ENCODE peak calls at places on chromosomes 7 and 10, in ten cellular contexts. One of them, this sample, is unnamed.

GRCh38 chr10:64708920-64709681 is 1187.9 kb downstream of the REEP3 start:
- DNase-seq in A549: no peak
- DNase-seq in fibroblast of pulmonary artery: no peak
- DNase-seq in HEK293T: no peak
- DNase-seq in T-helper 1 cell: no peak
- DNase-seq in colonic mucosa: no peak
- DNase-seq in natural killer cell: no peak
- DNase-seq in activated CD8-positive, alpha-beta memory T cell treated with anti-CD3 and anti-CD28 coated beads, Interleukin-2, amount 50 U/mL, for 48 hours: no peak
- DNase-seq in cerebellar cortex: no peak
- DNase-seq in suprapubic skin: no peak
- DNase-seq in this sample: no peak

GRCh38 chr10:83397806-83398205 is 741.5 kb upstream of the GHITM start:
- DNase-seq in HEK293T: no peak
- DNase-seq in suprapubic skin: no peak
- DNase-seq in fibroblast of pulmonary artery: no peak
- DNase-seq in colonic mucosa: no peak
- DNase-seq in cerebellar cortex: no peak
- DNase-seq in natural killer cell: no peak
- DNase-seq in A549: no peak
- DNase-seq in activated CD8-positive, alpha-beta memory T cell treated with anti-CD3 and anti-CD28 coated beads, Interleukin-2, amount 50 U/mL, for 48 hours: no peak
- DNase-seq in T-helper 1 cell: no peak
- DNase-seq in this sample: no peak

GRCh38 chr10:124339951-124340760 is 78.6 kb downstream of the OAT start:
- DNase-seq in fibroblast of pulmonary artery: peak
- DNase-seq in activated CD8-positive, alpha-beta memory T cell treated with anti-CD3 and anti-CD28 coated beads, Interleukin-2, amount 50 U/mL, for 48 hours: peak
- DNase-seq in cerebellar cortex: peak
- DNase-seq in colonic mucosa: no peak
- DNase-seq in A549: no peak
- DNase-seq in natural killer cell: no peak
- DNase-seq in T-helper 1 cell: no peak
- DNase-seq in HEK293T: no peak
- DNase-seq in suprapubic skin: no peak
- DNase-seq in this sample: no peak

GRCh38 chr10:86969421-86970041 is 1.2 kb downstream of the ADIRF start:
- DNase-seq in natural killer cell: no peak
- DNase-seq in HEK293T: no peak
- DNase-seq in fibroblast of pulmonary artery: no peak
- DNase-seq in A549: no peak
- DNase-seq in suprapubic skin: peak
- DNase-seq in T-helper 1 cell: no peak
- DNase-seq in cerebellar cortex: peak
- DNase-seq in colonic mucosa: no peak
- DNase-seq in activated CD8-positive, alpha-beta memory T cell treated with anti-CD3 and anti-CD28 coated beads, Interleukin-2, amount 50 U/mL, for 48 hours: peak
- DNase-seq in this sample: no peak

GRCh38 chr7:106053109-106053508 is 59.0 kb downstream of the SYPL1 start:
- DNase-seq in T-helper 1 cell: no peak
- DNase-seq in natural killer cell: no peak
- DNase-seq in fibroblast of pulmonary artery: no peak
- DNase-seq in colonic mucosa: no peak
- DNase-seq in activated CD8-positive, alpha-beta memory T cell treated with anti-CD3 and anti-CD28 coated beads, Interleukin-2, amount 50 U/mL, for 48 hours: no peak
- DNase-seq in cerebellar cortex: no peak
- DNase-seq in suprapubic skin: no peak
- DNase-seq in HEK293T: no peak
- DNase-seq in A549: no peak
- DNase-seq in this sample: no peak

GRCh38 chr10:48731141-48731540 is 46.5 kb downstream of the WDFY4 start:
- DNase-seq in activated CD8-positive, alpha-beta memory T cell treated with anti-CD3 and anti-CD28 coated beads, Interleukin-2, amount 50 U/mL, for 48 hours: no peak
- DNase-seq in suprapubic skin: no peak
- DNase-seq in T-helper 1 cell: no peak
- DNase-seq in colonic mucosa: no peak
- DNase-seq in cerebellar cortex: no peak
- DNase-seq in fibroblast of pulmonary artery: no peak
- DNase-seq in natural killer cell: no peak
- DNase-seq in HEK293T: no peak
- DNase-seq in A549: no peak
- DNase-seq in this sample: no peak

GRCh38 chr10:48446785-48447184 is 140.3 kb downstream of the MAPK8 start:
- DNase-seq in T-helper 1 cell: no peak
- DNase-seq in A549: no peak
- DNase-seq in activated CD8-positive, alpha-beta memory T cell treated with anti-CD3 and anti-CD28 coated beads, Interleukin-2, amount 50 U/mL, for 48 hours: peak
- DNase-seq in cerebellar cortex: no peak
- DNase-seq in natural killer cell: peak
- DNase-seq in colonic mucosa: no peak
- DNase-seq in HEK293T: no peak
- DNase-seq in fibroblast of pulmonary artery: no peak
- DNase-seq in suprapubic skin: peak
- DNase-seq in this sample: no peak

GRCh38 chr7:129958643-129959479 is 6.1 kb upstream of the UBE2H start:
- DNase-seq in A549: peak
- DNase-seq in suprapubic skin: no peak
- DNase-seq in fibroblast of pulmonary artery: peak
- DNase-seq in HEK293T: no peak
- DNase-seq in T-helper 1 cell: no peak
- DNase-seq in colonic mucosa: peak
- DNase-seq in activated CD8-positive, alpha-beta memory T cell treated with anti-CD3 and anti-CD28 coated beads, Interleukin-2, amount 50 U/mL, for 48 hours: no peak
- DNase-seq in natural killer cell: no peak
- DNase-seq in cerebellar cortex: no peak
- DNase-seq in this sample: peak

GRCh38 chr7:64307254-64308018 is 6.3 kb upstream of the ZNF736 start:
- DNase-seq in activated CD8-positive, alpha-beta memory T cell treated with anti-CD3 and anti-CD28 coated beads, Interleukin-2, amount 50 U/mL, for 48 hours: peak
- DNase-seq in suprapubic skin: peak
- DNase-seq in colonic mucosa: peak
- DNase-seq in HEK293T: peak
- DNase-seq in A549: no peak
- DNase-seq in cerebellar cortex: peak
- DNase-seq in T-helper 1 cell: peak
- DNase-seq in natural killer cell: peak
- DNase-seq in fibroblast of pulmonary artery: peak
- DNase-seq in this sample: peak

GRCh38 chr7:111150709-111151108 is 59.8 kb downstream of the LRRN3 start:
- DNase-seq in HEK293T: no peak
- DNase-seq in fibroblast of pulmonary artery: no peak
- DNase-seq in suprapubic skin: no peak
- DNase-seq in A549: no peak
- DNase-seq in natural killer cell: no peak
- DNase-seq in colonic mucosa: no peak
- DNase-seq in activated CD8-positive, alpha-beta memory T cell treated with anti-CD3 and anti-CD28 coated beads, Interleukin-2, amount 50 U/mL, for 48 hours: no peak
- DNase-seq in cerebellar cortex: no peak
- DNase-seq in T-helper 1 cell: no peak
- DNase-seq in this sample: no peak

This sample was measured in mucosa of gallbladder.